ENCODE peak calls at places on chromosomes 7 and 10, in four cellular contexts. S, X, C and R are unnamed samples. For H3K4me1, the result is how much of the 10 kb centered on the place peaks cover.

GRCh38 chr7:41819645-41820044 is 116.8 kb upstream of the INHBA start:
- DNase-seq in C (no peak), S (no peak), X (no peak), R (no peak)

GRCh38 chr10:36423821-36424248 is 701.6 kb upstream of the ANKRD30A start:
- DNase-seq in S (no peak), X (no peak), C (peak), R (no peak)

GRCh38 chr10:27724287-27724686 is 21.3 kb downstream of the MKX start:
- DNase-seq in X (no peak), S (no peak), C (no peak), R (no peak)

GRCh38 chr7:101701153-101701794 is 72.2 kb upstream of the MYL10 start:
- DNase-seq in S (no peak), C (no peak), X (no peak), R (no peak)

GRCh38 chr7:132999845-133000244 is 82.0 kb downstream of the CHCHD3 start:
- DNase-seq in S (no peak), C (no peak), X (no peak), R (no peak)

GRCh38 chr10:1047937-1048336 is 982 bp downstream of the IDI1 start:
- DNase-seq in C (peak), X (peak), S (peak), R (no peak)

GRCh38 chr10:78910886-78911285 is 157.9 kb upstream of the ZMIZ1 start:
- DNase-seq in X (no peak), C (no peak), S (no peak), R (no peak)

GRCh38 chr7:2002561-2003450 is 229.9 kb downstream of the MAD1L1 start:
- DNase-seq in C (no peak), S (no peak), X (no peak), R (no peak)

GRCh38 chr10:49579621-49580020 is 30.5 kb upstream of the SLC18A3 start:
- DNase-seq in C (no peak), S (no peak), X (no peak), R (peak)

GRCh38 chr7:157339777-157340677 is 3.2 kb downstream of the DNAJB6 start:
- DNase-seq in X (peak), C (peak), S (peak), R (peak)

GRCh38 chr7:23918856-23919255 is 208.8 kb downstream of the STK31 start:
- DNase-seq in S (no peak), X (no peak), C (no peak), R (peak)

GRCh38 chr10:108250954-108251620 is 1086.6 kb upstream of the SORCS1 start:
- DNase-seq in S (no peak), X (no peak), C (no peak), R (peak)

GRCh38 chr10:102762401-102763015 is 18.8 kb downstream of the WBP1L start:
- DNase-seq in S (no peak), C (no peak), X (no peak), R (no peak)

GRCh38 chr10:102757323-102757722 is 13.6 kb downstream of the WBP1L start:
- DNase-seq in X (no peak), C (no peak), S (no peak), R (no peak)

GRCh38 chr10:102759497-102760210 is 15.9 kb downstream of the WBP1L start:
- DNase-seq in S (no peak), X (no peak), C (no peak), R (no peak)

GRCh38 chr10:102753724-102754123 is 10.0 kb downstream of the WBP1L start:
- DNase-seq in C (no peak), S (no peak), X (no peak), R (no peak)

DNA sequence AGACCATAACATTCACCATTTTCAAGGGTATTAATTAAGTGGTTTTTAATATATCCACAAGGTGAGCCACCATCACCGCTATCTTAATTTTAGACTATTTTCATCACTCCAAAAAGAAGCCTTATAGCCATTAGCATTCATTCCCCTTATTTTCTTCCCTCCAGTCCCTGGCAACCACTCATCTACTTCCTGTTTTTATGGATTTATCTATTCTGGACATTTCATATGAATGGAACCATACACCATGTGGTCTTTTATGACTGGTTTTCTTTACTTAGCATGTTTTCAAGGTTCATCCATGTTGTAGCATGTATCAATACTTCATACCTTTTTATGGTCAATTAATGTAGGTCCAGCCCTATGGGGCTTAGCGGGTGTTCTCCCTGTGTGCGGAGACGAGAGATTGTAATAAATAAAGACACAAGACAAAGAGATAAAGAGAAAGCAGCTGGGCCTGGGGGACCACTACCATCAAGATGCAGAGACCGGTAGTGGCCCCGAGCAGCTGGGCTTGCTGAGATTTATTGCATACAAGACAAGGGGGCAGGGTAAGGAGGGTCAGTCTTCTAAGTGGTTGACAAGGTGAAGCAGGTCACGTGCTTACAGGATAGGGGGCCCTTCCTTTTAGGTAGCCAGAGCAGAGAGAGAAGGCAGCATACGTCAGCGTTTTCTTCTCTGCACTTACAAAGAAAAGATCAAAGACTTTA is 14.6 kb downstream of the WBP1L start:
- DNase-seq in S (peak), X (no peak), C (no peak), R (no peak)
- H3K4me1 ChIP-seq in S (under half), X (under half), C (under half), R (under half)

DNA sequence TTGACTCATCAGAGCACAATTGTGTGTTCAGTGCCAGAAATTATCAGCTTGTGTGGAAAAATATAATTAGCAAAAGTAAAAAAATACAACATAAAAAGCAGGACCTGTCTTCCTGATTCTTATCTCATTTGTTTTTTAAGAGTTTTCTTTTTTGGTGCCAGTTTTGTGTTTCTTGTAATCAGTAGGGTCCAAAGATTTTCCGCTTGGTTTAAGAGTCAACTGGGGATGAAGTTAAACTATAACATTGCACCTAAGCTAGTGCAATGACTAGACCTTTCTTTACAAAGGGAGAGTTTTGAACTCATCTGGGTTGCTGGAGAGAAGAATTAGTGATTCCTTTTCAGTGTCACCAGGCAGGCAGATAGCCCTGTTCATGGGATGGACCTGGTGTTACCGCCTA is 113.4 kb downstream of the PLPP4 start:
- DNase-seq in C (no peak), S (no peak), X (no peak), R (no peak)
- H3K4me2 ChIP-seq in C (no peak), S (no peak), X (no peak), R (no peak)

DNA sequence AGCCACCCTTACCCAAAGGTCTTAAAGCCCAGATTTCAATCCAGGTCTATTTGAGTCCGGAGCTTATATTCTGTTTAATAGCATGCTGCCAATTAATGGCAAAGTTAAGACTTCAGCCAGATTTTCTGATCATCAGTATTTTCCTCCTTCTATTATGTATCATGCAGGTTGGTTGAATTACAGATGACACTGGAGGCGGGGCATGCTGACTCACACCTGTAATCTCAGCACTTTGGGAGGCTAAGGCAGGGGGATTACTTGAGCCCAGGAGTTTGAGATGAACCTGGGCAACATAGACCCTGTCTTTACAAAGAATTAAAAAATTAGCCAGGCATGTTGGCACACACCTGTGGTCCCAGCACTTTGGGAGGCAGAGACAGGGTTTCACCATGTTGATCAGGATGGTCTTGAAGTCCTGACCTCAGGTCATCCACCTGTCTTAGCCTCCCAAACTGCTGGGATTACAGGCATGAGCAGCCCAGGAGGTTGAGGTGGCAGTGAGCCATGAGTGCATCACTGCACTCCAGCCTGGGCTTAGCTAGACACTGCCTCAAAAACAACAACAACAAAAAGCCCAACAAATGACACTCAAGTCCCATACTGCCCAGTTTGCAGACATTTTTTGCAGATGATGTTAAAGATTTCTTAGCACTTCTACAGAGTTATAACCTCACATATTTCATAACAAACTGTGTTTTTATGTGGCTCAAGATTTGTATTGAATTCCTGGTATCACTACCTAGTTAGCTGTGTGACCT is 62.5 kb downstream of the MCU start:
- DNase-seq in C (no peak), S (no peak), X (no peak), R (no peak)
- H3K4me1 ChIP-seq in C (under half), S (under half), X (under half), R (under half)

DNA sequence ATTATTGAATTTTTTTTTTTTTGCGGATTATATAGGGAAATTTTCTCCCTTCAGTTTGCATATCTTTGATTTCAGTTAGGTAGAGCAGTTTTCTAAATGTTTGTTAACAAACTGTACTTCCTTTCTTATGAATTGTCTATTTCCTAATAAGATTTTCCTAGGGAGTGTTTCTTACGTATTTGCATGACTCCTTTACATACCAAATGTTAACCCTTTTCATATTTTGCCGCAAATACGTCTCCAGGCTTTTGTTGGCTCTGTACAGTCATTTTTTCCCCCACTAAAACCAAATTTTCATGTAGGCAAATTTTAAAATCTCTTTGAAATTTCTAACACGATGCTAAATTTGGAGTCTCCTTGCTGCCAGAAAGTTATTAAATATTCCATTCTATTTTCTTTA is 1.9 kb upstream of the FRAT2 start:
- DNase-seq in C (no peak), S (no peak), X (no peak), R (no peak)
- H3K4me2 ChIP-seq in C (no peak), S (no peak), X (peak), R (no peak)

GRCh38 chr7:130900471-130901076 is 166.6 kb upstream of the KLF14 start:
- DNase-seq in X (no peak), C (no peak), S (no peak), R (no peak)

GRCh38 chr7:130899071-130899451 is 165.1 kb upstream of the KLF14 start:
- DNase-seq in X (no peak), C (no peak), S (no peak), R (no peak)

GRCh38 chr7:130901209-130901783 is 167.3 kb upstream of the KLF14 start:
- DNase-seq in S (no peak), C (no peak), X (no peak), R (peak)

GRCh38 chr7:130897515-130898419 is 163.8 kb upstream of the KLF14 start:
- DNase-seq in C (no peak), S (no peak), X (peak), R (no peak)

DNA sequence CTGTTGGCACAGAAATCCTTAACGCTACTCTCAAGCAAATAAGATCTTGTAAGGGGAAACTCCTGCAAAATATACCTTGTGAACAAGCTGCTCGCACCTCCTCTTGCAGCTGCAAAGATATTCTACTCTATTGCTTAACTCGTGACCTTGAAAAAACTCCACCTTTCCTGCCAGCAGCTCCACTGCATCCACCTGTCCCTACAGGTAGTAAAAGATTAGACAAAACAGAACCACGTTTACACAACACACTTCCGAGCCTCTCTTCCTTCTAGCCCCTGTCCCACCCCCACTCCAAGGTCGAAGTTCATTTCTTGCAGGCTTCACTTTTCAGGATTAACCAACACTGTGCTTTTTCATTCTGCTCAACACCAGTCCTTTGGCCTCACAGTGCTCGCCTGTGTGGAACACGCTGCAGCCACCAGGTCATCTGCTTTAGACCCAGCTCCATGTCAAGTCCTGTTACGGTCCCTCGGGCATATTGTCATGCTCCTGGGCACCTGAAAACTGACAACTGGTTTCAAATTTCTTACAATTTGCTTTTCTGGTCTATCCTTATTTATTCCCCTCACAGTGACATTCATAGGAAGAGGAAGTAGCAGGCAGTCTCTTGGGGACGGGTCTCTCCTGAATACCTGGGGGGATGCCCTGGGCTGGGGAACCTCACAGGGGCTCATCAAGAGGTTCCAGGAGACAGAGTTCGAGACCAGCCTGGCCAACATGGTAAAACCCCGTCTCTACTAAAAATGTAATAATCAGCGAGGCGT is 165.8 kb upstream of the KLF14 start:
- DNase-seq in X (peak), C (no peak), S (no peak), R (no peak)
- H3K4me1 ChIP-seq in X (under half), C (half or more), S (under half), R (half or more)

GRCh38 chr7:66768865-66769832 is 28.6 kb downstream of the RABGEF1 start:
- DNase-seq in X (peak), C (no peak), S (no peak), R (no peak)
- H3K4me2 ChIP-seq in X (peak), C (no peak), S (no peak), R (no peak)